ENCODE peak calls at places on chromosomes 6 and 20, in ten cellular contexts. F is PC-9, T is heart right ventricle, X is colonic mucosa, A is astrocyte, B is cardiac muscle cell, N is K562, R is SJSA1, C is RWPE2, Q is kidney. V is an unnamed sample.

GRCh38 chr6:16637635-16638034 is 123.6 kb downstream of the ATXN1 start:
- DNase-seq in F (no peak), T (no peak), X (no peak), A (peak; percentile 33), B (no peak), N (no peak), R (no peak), C (no peak), Q (no peak), V (no peak)

GRCh38 chr6:154370545-154370944 is 13.9 kb upstream of the IPCEF1 start:
- DNase-seq in F (no peak), T (peak; percentile 13), X (no peak), A (peak; percentile 34), B (peak; percentile 30), N (peak; percentile 41), R (peak; percentile 34), C (no peak), Q (no peak), V (peak; percentile 5)

GRCh38 chr20:8812818-8813217 is 256.1 kb upstream of the PLCB4 start:
- DNase-seq in F (no peak), T (peak; percentile 9), X (no peak), A (no peak), B (no peak), N (no peak), R (no peak), C (no peak), Q (peak; percentile 72), V (no peak)

GRCh38 chr6:118551673-118552063 is 3.6 kb downstream of the PLN start:
- DNase-seq in F (no peak), T (no peak), X (no peak), A (peak; percentile 72), B (no peak), N (no peak), R (no peak), C (no peak), Q (no peak), V (no peak)

GRCh38 chr20:25285091-25285647 is 37.3 kb downstream of the PYGB start:
- DNase-seq in F (no peak), T (peak; percentile 4), X (no peak), A (no peak), B (no peak), N (no peak), R (no peak), C (peak; percentile 29), Q (peak; percentile 52), V (no peak)

GRCh38 chr6:125312478-125312877 is 10.7 kb upstream of the HDDC2 start:
- DNase-seq in F (no peak), T (no peak), X (no peak), A (no peak), B (peak; percentile 28), N (no peak), R (no peak), C (no peak), Q (no peak), V (no peak)

GRCh38 chr6:89483111-89483720 is 50.3 kb downstream of the ANKRD6 start:
- DNase-seq in F (no peak), T (peak; percentile 39), X (no peak), A (peak; percentile 66), B (peak; percentile 56), N (no peak), R (no peak), C (no peak), Q (no peak), V (no peak)

GRCh38 chr6:82094166-82094806 is 153.3 kb downstream of the IBTK start:
- DNase-seq in F (no peak), T (no peak), X (no peak), A (no peak), B (no peak), N (no peak), R (no peak), C (no peak), Q (no peak), V (no peak)

GRCh38 chr6:118408863-118409262 is 139.2 kb upstream of the PLN start:
- DNase-seq in F (no peak), T (no peak), X (no peak), A (no peak), B (no peak), N (peak; percentile 45), R (no peak), C (no peak), Q (peak; percentile 45), V (no peak)

GRCh38 chr6:42784739-42785498 is 3.1 kb downstream of the BICRAL start:
- DNase-seq in F (no peak), T (no peak), X (no peak), A (no peak), B (no peak), N (no peak), R (no peak), C (no peak), Q (no peak), V (no peak)

GRCh38 chr6:138977242-138977641 is 10.8 kb downstream of the REPS1 start:
- DNase-seq in F (no peak), T (no peak), X (no peak), A (no peak), B (no peak), N (no peak), R (no peak), C (no peak), Q (no peak), V (no peak)

GRCh38 chr6:97668716-97669115 is 385.7 kb upstream of the MMS22L start:
- DNase-seq in F (no peak), T (no peak), X (no peak), A (peak; percentile 5), B (peak; percentile 74), N (no peak), R (no peak), C (no peak), Q (no peak), V (peak; percentile 1)

GRCh38 chr6:166515072-166515810 is 71.2 kb downstream of the RAMACL start:
- DNase-seq in F (peak; percentile 67), T (no peak), X (no peak), A (peak; percentile 77), B (no peak), N (peak; percentile 12), R (peak; percentile 68), C (peak; percentile 90), Q (no peak), V (no peak)

GRCh38 chr20:40073535-40074111 is 615.4 kb downstream of the MAFB start:
- DNase-seq in F (no peak), T (no peak), X (no peak), A (no peak), B (peak; percentile 2), N (no peak), R (no peak), C (no peak), Q (no peak), V (no peak)
- H3K9me3 ChIP-seq in F (no peaks in the 10 kb centered on the region), T (peaks cover 11% of the 10 kb centered on the region), X (no peaks in the 10 kb centered on the region), A (no peaks in the 10 kb centered on the region), B (peaks cover 5% of the 10 kb centered on the region), N (no peaks in the 10 kb centered on the region), R (no peaks in the 10 kb centered on the region), C (peaks cover 2% of the 10 kb centered on the region), Q (no peaks in the 10 kb centered on the region), V (no peaks in the 10 kb centered on the region)

GRCh38 chr6:87151786-87152527 is 3.4 kb upstream of the ZNF292 start:
- DNase-seq in F (no peak), T (peak; percentile 63), X (peak; percentile 66), A (peak; percentile 43), B (peak; percentile 58), N (no peak), R (no peak), C (no peak), Q (peak; percentile 87), V (peak; percentile 33)
- H3K4me3 ChIP-seq in F (no peak overlapping the region), T (peak overlapping the region; percentile 68), X (peak overlapping the region; percentile 51), A (peak overlapping the region; percentile 55), B (peak overlapping the region; percentile 18), N (no peak overlapping the region), R (peak overlapping the region; percentile 12), C (peak overlapping the region; percentile 17), Q (peak overlapping the region; percentile 69), V (peak overlapping the region; percentile 48)

GRCh38 chr20:59804347-59804746 is 129.1 kb downstream of the SYCP2 start:
- DNase-seq in F (no peak), T (no peak), X (no peak), A (no peak), B (no peak), N (no peak), R (no peak), C (peak; percentile 17), Q (no peak), V (no peak)

GRCh38 chr20:59805266-59805665 is 128.2 kb downstream of the SYCP2 start:
- DNase-seq in F (no peak), T (no peak), X (peak; percentile 6), A (no peak), B (no peak), N (no peak), R (no peak), C (peak; percentile 55), Q (no peak), V (no peak)

GRCh38 chr20:59802018-59802417 is 131.4 kb downstream of the SYCP2 start:
- DNase-seq in F (no peak), T (no peak), X (peak; percentile 2), A (no peak), B (no peak), N (no peak), R (no peak), C (peak; percentile 38), Q (no peak), V (no peak)

GRCh38 chr20:59802471-59803221 is 130.8 kb downstream of the SYCP2 start:
- DNase-seq in F (no peak), T (no peak), X (peak; percentile 9), A (no peak), B (no peak), N (no peak), R (no peak), C (peak; percentile 61), Q (no peak), V (no peak)

GRCh38 chr20:59800309-59800708 is 133.1 kb downstream of the SYCP2 start:
- DNase-seq in F (no peak), T (no peak), X (no peak), A (no peak), B (no peak), N (no peak), R (no peak), C (no peak), Q (no peak), V (no peak)
- H3K9me3 ChIP-seq in F (peaks cover 34% of the 10 kb centered on the region), T (peaks cover 42% of the 10 kb centered on the region), X (no peaks in the 10 kb centered on the region), A (no peaks in the 10 kb centered on the region), B (no peaks in the 10 kb centered on the region), N (no peaks in the 10 kb centered on the region), R (no peaks in the 10 kb centered on the region), C (peaks cover 27% of the 10 kb centered on the region), Q (no peaks in the 10 kb centered on the region), V (peaks cover 13% of the 10 kb centered on the region)

GRCh38 chr20:35881676-35882075 is 72.6 kb downstream of the SCAND1 start:
- DNase-seq in F (no peak), T (no peak), X (no peak), A (no peak), B (no peak), N (no peak), R (no peak), C (no peak), Q (no peak), V (no peak)

GRCh38 chr20:35883341-35883777 is 70.9 kb downstream of the SCAND1 start:
- DNase-seq in F (no peak), T (no peak), X (no peak), A (no peak), B (no peak), N (no peak), R (peak; percentile 25), C (no peak), Q (no peak), V (no peak)

GRCh38 chr20:35885212-35885611 is 69.1 kb downstream of the SCAND1 start:
- DNase-seq in F (no peak), T (no peak), X (no peak), A (no peak), B (no peak), N (no peak), R (no peak), C (no peak), Q (no peak), V (no peak)

GRCh38 chr20:35884541-35884865 is 69.8 kb downstream of the SCAND1 start:
- DNase-seq in F (no peak), T (no peak), X (no peak), A (no peak), B (no peak), N (no peak), R (no peak), C (no peak), Q (no peak), V (no peak)

GRCh38 chr20:35883778-35884540 is 70.3 kb downstream of the SCAND1 start:
- DNase-seq in F (peak; percentile 99), T (peak; percentile 70), X (peak; percentile 63), A (peak; percentile 100), B (peak; percentile 82), N (peak; percentile 64), R (peak; percentile 96), C (peak; percentile 100), Q (no peak), V (peak; percentile 72)
- H3K4me3 ChIP-seq in F (peak overlapping the region; percentile 34), T (no peak overlapping the region), X (no peak overlapping the region), A (peak overlapping the region; percentile 38), B (no peak overlapping the region), N (no peak overlapping the region), R (peak overlapping the region; percentile 16), C (no peak overlapping the region), Q (no peak overlapping the region), V (no peak overlapping the region)